ENCODE peak calls at places on chromosome 10, in six cellular contexts. One of them, this sample, is unnamed.

GRCh38 chr10:129971381-129972144 is 7.5 kb upstream of the EBF3 start:
- DNase-seq in stomach: peak
- DNase-seq in activated naive CD4-positive, alpha-beta T cell treated with Interleukin-2 at 50 U/mL for 16 hours: peak
- DNase-seq in T follicular helper cell: no peak
- DNase-seq in NCI-H345: peak
- DNase-seq in GM18507: no peak
- DNase-seq in this sample: peak

GRCh38 chr10:60942604-60943269 is 1.2 kb downstream of the RHOBTB1 start:
- DNase-seq in activated naive CD4-positive, alpha-beta T cell treated with Interleukin-2 at 50 U/mL for 16 hours: peak
- DNase-seq in GM18507: no peak
- DNase-seq in T follicular helper cell: no peak
- DNase-seq in NCI-H345: no peak
- DNase-seq in stomach: peak
- DNase-seq in this sample: no peak

GRCh38 chr10:23001901-23002516 is 74.2 kb downstream of the ARMC3 start:
- DNase-seq in GM18507: no peak
- DNase-seq in T follicular helper cell: no peak
- DNase-seq in activated naive CD4-positive, alpha-beta T cell treated with Interleukin-2 at 50 U/mL for 16 hours: no peak
- DNase-seq in stomach: no peak
- DNase-seq in NCI-H345: no peak
- DNase-seq in this sample: no peak

GRCh38 chr10:11337516-11337915 is 273.9 kb downstream of the USP6NL start:
- DNase-seq in T follicular helper cell: no peak
- DNase-seq in GM18507: no peak
- DNase-seq in NCI-H345: no peak
- DNase-seq in stomach: no peak
- DNase-seq in activated naive CD4-positive, alpha-beta T cell treated with Interleukin-2 at 50 U/mL for 16 hours: no peak
- DNase-seq in this sample: no peak

GRCh38 chr10:105041956-105042355 is 400.9 kb downstream of the SORCS3 start:
- DNase-seq in stomach: no peak
- DNase-seq in activated naive CD4-positive, alpha-beta T cell treated with Interleukin-2 at 50 U/mL for 16 hours: no peak
- DNase-seq in GM18507: no peak
- DNase-seq in T follicular helper cell: no peak
- DNase-seq in NCI-H345: no peak
- DNase-seq in this sample: no peak

GRCh38 chr10:23344251-23344841 is at the start of gene C10orf67:
- DNase-seq in activated naive CD4-positive, alpha-beta T cell treated with Interleukin-2 at 50 U/mL for 16 hours: peak
- DNase-seq in GM18507: no peak
- DNase-seq in NCI-H345: no peak
- DNase-seq in stomach: no peak
- DNase-seq in T follicular helper cell: peak
- DNase-seq in this sample: no peak

GRCh38 chr10:76523798-76524231 is 1092.4 kb downstream of the LRMDA start:
- DNase-seq in activated naive CD4-positive, alpha-beta T cell treated with Interleukin-2 at 50 U/mL for 16 hours: no peak
- DNase-seq in NCI-H345: no peak
- DNase-seq in T follicular helper cell: no peak
- DNase-seq in stomach: no peak
- DNase-seq in GM18507: no peak
- DNase-seq in this sample: no peak

GRCh38 chr10:6348091-6348862 is 145.5 kb downstream of the PFKFB3 start:
- DNase-seq in T follicular helper cell: peak
- DNase-seq in NCI-H345: no peak
- DNase-seq in activated naive CD4-positive, alpha-beta T cell treated with Interleukin-2 at 50 U/mL for 16 hours: peak
- DNase-seq in GM18507: peak
- DNase-seq in stomach: peak
- DNase-seq in this sample: no peak

GRCh38 chr10:128596906-128597305 is 470.7 kb upstream of the MKI67 start:
- DNase-seq in activated naive CD4-positive, alpha-beta T cell treated with Interleukin-2 at 50 U/mL for 16 hours: no peak
- DNase-seq in GM18507: no peak
- DNase-seq in NCI-H345: peak
- DNase-seq in T follicular helper cell: no peak
- DNase-seq in stomach: no peak
- DNase-seq in this sample: no peak

GRCh38 chr10:86795353-86795752 is 38.9 kb downstream of the BMPR1A start:
- DNase-seq in T follicular helper cell: no peak
- DNase-seq in NCI-H345: no peak
- DNase-seq in stomach: no peak
- DNase-seq in activated naive CD4-positive, alpha-beta T cell treated with Interleukin-2 at 50 U/mL for 16 hours: no peak
- DNase-seq in GM18507: no peak
- DNase-seq in this sample: peak

GRCh38 chr10:84499846-84500245 is 171.5 kb downstream of the CCSER2 start:
- DNase-seq in activated naive CD4-positive, alpha-beta T cell treated with Interleukin-2 at 50 U/mL for 16 hours: no peak
- DNase-seq in NCI-H345: no peak
- DNase-seq in GM18507: no peak
- DNase-seq in stomach: no peak
- DNase-seq in T follicular helper cell: no peak
- DNase-seq in this sample: no peak

GRCh38 chr10:124389613-124390361 is 28.9 kb downstream of the OAT start:
- DNase-seq in T follicular helper cell: no peak
- DNase-seq in stomach: no peak
- DNase-seq in GM18507: no peak
- DNase-seq in NCI-H345: no peak
- DNase-seq in activated naive CD4-positive, alpha-beta T cell treated with Interleukin-2 at 50 U/mL for 16 hours: no peak
- DNase-seq in this sample: no peak

GRCh38 chr10:75565286-75566251 is 134.1 kb downstream of the LRMDA start:
- DNase-seq in stomach: peak
- DNase-seq in NCI-H345: no peak
- DNase-seq in activated naive CD4-positive, alpha-beta T cell treated with Interleukin-2 at 50 U/mL for 16 hours: no peak
- DNase-seq in GM18507: no peak
- DNase-seq in T follicular helper cell: no peak
- DNase-seq in this sample: peak

GRCh38 chr10:80382989-80383388 is 25.4 kb upstream of the PRXL2A start:
- DNase-seq in GM18507: peak
- DNase-seq in NCI-H345: peak
- DNase-seq in activated naive CD4-positive, alpha-beta T cell treated with Interleukin-2 at 50 U/mL for 16 hours: peak
- DNase-seq in stomach: no peak
- DNase-seq in T follicular helper cell: peak
- DNase-seq in this sample: peak

GRCh38 chr10:74923556-74923955 is 97.2 kb downstream of the KAT6B start:
- DNase-seq in NCI-H345: no peak
- DNase-seq in GM18507: no peak
- DNase-seq in activated naive CD4-positive, alpha-beta T cell treated with Interleukin-2 at 50 U/mL for 16 hours: no peak
- DNase-seq in stomach: no peak
- DNase-seq in T follicular helper cell: no peak
- DNase-seq in this sample: no peak

GRCh38 chr10:24908793-24909423 is 43.5 kb downstream of the PRTFDC1 start:
- DNase-seq in NCI-H345: no peak
- DNase-seq in T follicular helper cell: no peak
- DNase-seq in stomach: no peak
- DNase-seq in GM18507: no peak
- DNase-seq in activated naive CD4-positive, alpha-beta T cell treated with Interleukin-2 at 50 U/mL for 16 hours: no peak
- DNase-seq in this sample: peak

GRCh38 chr10:94205370-94205930 is 157.3 kb downstream of the NOC3L start:
- DNase-seq in activated naive CD4-positive, alpha-beta T cell treated with Interleukin-2 at 50 U/mL for 16 hours: no peak
- DNase-seq in T follicular helper cell: no peak
- DNase-seq in stomach: no peak
- DNase-seq in NCI-H345: no peak
- DNase-seq in GM18507: no peak
- DNase-seq in this sample: no peak

GRCh38 chr10:36181421-36181820 is 539.3 kb upstream of the FZD8 start:
- DNase-seq in NCI-H345: no peak
- DNase-seq in activated naive CD4-positive, alpha-beta T cell treated with Interleukin-2 at 50 U/mL for 16 hours: no peak
- DNase-seq in T follicular helper cell: no peak
- DNase-seq in GM18507: no peak
- DNase-seq in stomach: no peak
- DNase-seq in this sample: no peak

GRCh38 chr10:86391986-86392722 is 25.6 kb upstream of the GRID1 start:
- DNase-seq in activated naive CD4-positive, alpha-beta T cell treated with Interleukin-2 at 50 U/mL for 16 hours: no peak
- DNase-seq in NCI-H345: no peak
- DNase-seq in stomach: no peak
- DNase-seq in T follicular helper cell: no peak
- DNase-seq in GM18507: no peak
- DNase-seq in this sample: no peak

GRCh38 chr10:68647928-68648327 is 73.1 kb upstream of the CCAR1 start:
- DNase-seq in T follicular helper cell: no peak
- DNase-seq in NCI-H345: no peak
- DNase-seq in activated naive CD4-positive, alpha-beta T cell treated with Interleukin-2 at 50 U/mL for 16 hours: no peak
- DNase-seq in GM18507: no peak
- DNase-seq in stomach: no peak
- DNase-seq in this sample: peak

GRCh38 chr10:32687546-32687945 is 241.6 kb downstream of the CCDC7 start:
- DNase-seq in activated naive CD4-positive, alpha-beta T cell treated with Interleukin-2 at 50 U/mL for 16 hours: no peak
- DNase-seq in GM18507: no peak
- DNase-seq in NCI-H345: no peak
- DNase-seq in stomach: no peak
- DNase-seq in T follicular helper cell: no peak
- DNase-seq in this sample: no peak

GRCh38 chr10:126118476-126118875 is 222.1 kb downstream of the FANK1 start:
- DNase-seq in activated naive CD4-positive, alpha-beta T cell treated with Interleukin-2 at 50 U/mL for 16 hours: no peak
- DNase-seq in NCI-H345: no peak
- DNase-seq in stomach: no peak
- DNase-seq in T follicular helper cell: no peak
- DNase-seq in GM18507: no peak
- DNase-seq in this sample: no peak

GRCh38 chr10:132257271-132257670 is 50.5 kb downstream of the STK32C start:
- DNase-seq in activated naive CD4-positive, alpha-beta T cell treated with Interleukin-2 at 50 U/mL for 16 hours: peak
- DNase-seq in NCI-H345: no peak
- DNase-seq in stomach: no peak
- DNase-seq in GM18507: no peak
- DNase-seq in T follicular helper cell: no peak
- DNase-seq in this sample: no peak

GRCh38 chr10:44016589-44017482 is 368.1 kb downstream of the CXCL12 start:
- DNase-seq in GM18507: no peak
- DNase-seq in activated naive CD4-positive, alpha-beta T cell treated with Interleukin-2 at 50 U/mL for 16 hours: no peak
- DNase-seq in T follicular helper cell: no peak
- DNase-seq in NCI-H345: no peak
- DNase-seq in stomach: no peak
- DNase-seq in this sample: no peak

GRCh38 chr10:12107781-12108180 is 21.7 kb upstream of the SEC61A2 start:
- DNase-seq in activated naive CD4-positive, alpha-beta T cell treated with Interleukin-2 at 50 U/mL for 16 hours: no peak
- DNase-seq in GM18507: no peak
- DNase-seq in T follicular helper cell: no peak
- DNase-seq in NCI-H345: no peak
- DNase-seq in stomach: no peak
- DNase-seq in this sample: no peak

This sample was measured in HepG2.